ENCODE peak calls at places on chromosomes 1 and 21, in ten cellular contexts. One of them, this sample, is unnamed.

GRCh38 chr1:228846952-228847351 is 111.7 kb downstream of the RHOU start:
- DNase-seq in cardiac muscle cell: no peak
- DNase-seq in left ventricle myocardium inferior: no peak
- DNase-seq in AG04449: no peak
- DNase-seq in suprapubic skin: no peak
- DNase-seq in foreskin fibroblast: no peak
- DNase-seq in lung: no peak
- DNase-seq in tibial artery: no peak
- DNase-seq in gastrocnemius medialis: no peak
- DNase-seq in fibroblast of lung: no peak
- DNase-seq in this sample: no peak

GRCh38 chr1:157136133-157136532 is 2.1 kb downstream of the ETV3 start:
- DNase-seq in cardiac muscle cell: no peak
- DNase-seq in suprapubic skin: no peak
- DNase-seq in left ventricle myocardium inferior: no peak
- DNase-seq in fibroblast of lung: no peak
- DNase-seq in tibial artery: no peak
- DNase-seq in gastrocnemius medialis: no peak
- DNase-seq in foreskin fibroblast: no peak
- DNase-seq in lung: no peak
- DNase-seq in AG04449: no peak
- DNase-seq in this sample: no peak

GRCh38 chr1:47894718-47895393 is 102.3 kb downstream of the TRABD2B start:
- DNase-seq in gastrocnemius medialis: peak; percentile 87
- DNase-seq in tibial artery: peak; percentile 85
- DNase-seq in lung: peak; percentile 45
- DNase-seq in fibroblast of lung: no peak
- DNase-seq in AG04449: no peak
- DNase-seq in suprapubic skin: no peak
- DNase-seq in left ventricle myocardium inferior: no peak
- DNase-seq in cardiac muscle cell: peak; percentile 17
- DNase-seq in foreskin fibroblast: peak; percentile 57
- DNase-seq in this sample: no peak

GRCh38 chr1:199719156-199719842 is 308.2 kb upstream of the NR5A2 start:
- DNase-seq in cardiac muscle cell: no peak
- DNase-seq in foreskin fibroblast: no peak
- DNase-seq in suprapubic skin: no peak
- DNase-seq in gastrocnemius medialis: no peak
- DNase-seq in lung: no peak
- DNase-seq in tibial artery: no peak
- DNase-seq in AG04449: no peak
- DNase-seq in fibroblast of lung: no peak
- DNase-seq in left ventricle myocardium inferior: no peak
- DNase-seq in this sample: no peak

GRCh38 chr1:19735419-19736127 is 64.1 kb downstream of the TMCO4 start:
- DNase-seq in AG04449: peak; percentile 93
- DNase-seq in foreskin fibroblast: peak; percentile 95
- DNase-seq in suprapubic skin: peak; percentile 69
- DNase-seq in tibial artery: peak; percentile 94
- DNase-seq in lung: peak; percentile 32
- DNase-seq in fibroblast of lung: peak; percentile 98
- DNase-seq in cardiac muscle cell: peak; percentile 92
- DNase-seq in gastrocnemius medialis: peak; percentile 74
- DNase-seq in left ventricle myocardium inferior: peak; percentile 66
- DNase-seq in this sample: no peak

GRCh38 chr1:237613984-237614383 is 276.7 kb downstream of the ZP4 start:
- DNase-seq in AG04449: no peak
- DNase-seq in foreskin fibroblast: no peak
- DNase-seq in fibroblast of lung: no peak
- DNase-seq in suprapubic skin: no peak
- DNase-seq in left ventricle myocardium inferior: no peak
- DNase-seq in cardiac muscle cell: no peak
- DNase-seq in lung: no peak
- DNase-seq in gastrocnemius medialis: no peak
- DNase-seq in tibial artery: no peak
- DNase-seq in this sample: no peak

GRCh38 chr21:37071561-37072238 is 1.2 kb downstream of the PIGP start:
- DNase-seq in AG04449: no peak
- DNase-seq in lung: peak; percentile 57
- DNase-seq in suprapubic skin: peak; percentile 89
- DNase-seq in tibial artery: peak; percentile 89
- DNase-seq in gastrocnemius medialis: peak; percentile 76
- DNase-seq in foreskin fibroblast: peak; percentile 81
- DNase-seq in left ventricle myocardium inferior: peak; percentile 46
- DNase-seq in cardiac muscle cell: peak; percentile 81
- DNase-seq in fibroblast of lung: peak; percentile 89
- DNase-seq in this sample: peak; percentile 24

GRCh38 chr1:20210736-20211405 is 24.6 kb upstream of the PLA2G2C start:
- DNase-seq in lung: no peak
- DNase-seq in tibial artery: no peak
- DNase-seq in gastrocnemius medialis: no peak
- DNase-seq in suprapubic skin: no peak
- DNase-seq in left ventricle myocardium inferior: no peak
- DNase-seq in cardiac muscle cell: no peak
- DNase-seq in fibroblast of lung: no peak
- DNase-seq in AG04449: no peak
- DNase-seq in foreskin fibroblast: no peak
- DNase-seq in this sample: no peak

GRCh38 chr1:174795806-174796205 is 203.9 kb upstream of the CACYBP start:
- DNase-seq in foreskin fibroblast: no peak
- DNase-seq in lung: no peak
- DNase-seq in AG04449: no peak
- DNase-seq in cardiac muscle cell: no peak
- DNase-seq in tibial artery: no peak
- DNase-seq in fibroblast of lung: no peak
- DNase-seq in gastrocnemius medialis: no peak
- DNase-seq in suprapubic skin: no peak
- DNase-seq in left ventricle myocardium inferior: no peak
- DNase-seq in this sample: no peak

GRCh38 chr1:181179980-181180964 is 91.8 kb downstream of the IER5 start:
- DNase-seq in fibroblast of lung: peak; percentile 77
- DNase-seq in foreskin fibroblast: peak; percentile 66
- DNase-seq in AG04449: peak; percentile 24
- DNase-seq in left ventricle myocardium inferior: peak; percentile 68
- DNase-seq in cardiac muscle cell: peak; percentile 76
- DNase-seq in tibial artery: no peak
- DNase-seq in suprapubic skin: no peak
- DNase-seq in lung: no peak
- DNase-seq in gastrocnemius medialis: peak; percentile 78
- DNase-seq in this sample: peak; percentile 43

GRCh38 chr1:209497729-209498128 is 85.8 kb upstream of the CAMK1G start:
- DNase-seq in lung: no peak
- DNase-seq in tibial artery: no peak
- DNase-seq in fibroblast of lung: no peak
- DNase-seq in foreskin fibroblast: no peak
- DNase-seq in gastrocnemius medialis: no peak
- DNase-seq in left ventricle myocardium inferior: no peak
- DNase-seq in AG04449: no peak
- DNase-seq in cardiac muscle cell: no peak
- DNase-seq in suprapubic skin: no peak
- DNase-seq in this sample: peak; percentile 7

GRCh38 chr1:234770031-234770795 is 160.2 kb upstream of the IRF2BP2 start:
- DNase-seq in cardiac muscle cell: no peak
- DNase-seq in fibroblast of lung: no peak
- DNase-seq in gastrocnemius medialis: no peak
- DNase-seq in AG04449: no peak
- DNase-seq in left ventricle myocardium inferior: no peak
- DNase-seq in foreskin fibroblast: no peak
- DNase-seq in tibial artery: no peak
- DNase-seq in suprapubic skin: no peak
- DNase-seq in lung: no peak
- DNase-seq in this sample: no peak

GRCh38 chr1:3628445-3628844 is 3.6 kb downstream of the TPRG1L start:
- DNase-seq in gastrocnemius medialis: no peak
- DNase-seq in cardiac muscle cell: no peak
- DNase-seq in AG04449: no peak
- DNase-seq in lung: no peak
- DNase-seq in suprapubic skin: no peak
- DNase-seq in fibroblast of lung: no peak
- DNase-seq in foreskin fibroblast: no peak
- DNase-seq in left ventricle myocardium inferior: no peak
- DNase-seq in tibial artery: no peak
- DNase-seq in this sample: no peak

GRCh38 chr1:184074383-184074782 is 22.9 kb downstream of the TSEN15 start:
- DNase-seq in tibial artery: no peak
- DNase-seq in suprapubic skin: no peak
- DNase-seq in cardiac muscle cell: no peak
- DNase-seq in fibroblast of lung: no peak
- DNase-seq in gastrocnemius medialis: no peak
- DNase-seq in left ventricle myocardium inferior: no peak
- DNase-seq in AG04449: no peak
- DNase-seq in foreskin fibroblast: no peak
- DNase-seq in lung: no peak
- DNase-seq in this sample: no peak

GRCh38 chr1:5798904-5799303 is 193.3 kb downstream of the NPHP4 start:
- DNase-seq in suprapubic skin: no peak
- DNase-seq in AG04449: no peak
- DNase-seq in tibial artery: no peak
- DNase-seq in lung: no peak
- DNase-seq in left ventricle myocardium inferior: no peak
- DNase-seq in fibroblast of lung: no peak
- DNase-seq in gastrocnemius medialis: no peak
- DNase-seq in foreskin fibroblast: no peak
- DNase-seq in cardiac muscle cell: no peak
- DNase-seq in this sample: no peak

GRCh38 chr1:26692793-26693490 is 2.9 kb upstream of the ARID1A start:
- DNase-seq in tibial artery: peak; percentile 98
- DNase-seq in cardiac muscle cell: peak; percentile 99
- DNase-seq in suprapubic skin: peak; percentile 95
- DNase-seq in foreskin fibroblast: peak; percentile 98
- DNase-seq in lung: peak; percentile 94
- DNase-seq in left ventricle myocardium inferior: peak; percentile 93
- DNase-seq in gastrocnemius medialis: peak; percentile 97
- DNase-seq in AG04449: peak; percentile 96
- DNase-seq in fibroblast of lung: peak; percentile 99
- DNase-seq in this sample: peak; percentile 98

GRCh38 chr1:222912730-222913129 is 97.9 kb downstream of the DISP1 start:
- DNase-seq in suprapubic skin: no peak
- DNase-seq in cardiac muscle cell: no peak
- DNase-seq in AG04449: no peak
- DNase-seq in left ventricle myocardium inferior: no peak
- DNase-seq in lung: no peak
- DNase-seq in gastrocnemius medialis: no peak
- DNase-seq in tibial artery: no peak
- DNase-seq in fibroblast of lung: peak; percentile 39
- DNase-seq in foreskin fibroblast: peak; percentile 50
- DNase-seq in this sample: no peak

GRCh38 chr1:222918746-222919477 is 104.1 kb downstream of the DISP1 start:
- DNase-seq in tibial artery: no peak
- DNase-seq in fibroblast of lung: peak; percentile 27
- DNase-seq in suprapubic skin: no peak
- DNase-seq in AG04449: no peak
- DNase-seq in left ventricle myocardium inferior: no peak
- DNase-seq in cardiac muscle cell: no peak
- DNase-seq in lung: no peak
- DNase-seq in foreskin fibroblast: peak; percentile 43
- DNase-seq in gastrocnemius medialis: no peak
- DNase-seq in this sample: no peak

GRCh38 chr1:222911866-222912265 is 97.0 kb downstream of the DISP1 start:
- DNase-seq in AG04449: no peak
- DNase-seq in left ventricle myocardium inferior: no peak
- DNase-seq in foreskin fibroblast: peak; percentile 51
- DNase-seq in lung: no peak
- DNase-seq in cardiac muscle cell: no peak
- DNase-seq in fibroblast of lung: no peak
- DNase-seq in gastrocnemius medialis: no peak
- DNase-seq in suprapubic skin: no peak
- DNase-seq in tibial artery: no peak
- DNase-seq in this sample: no peak

GRCh38 chr1:222916067-222916466 is 101.2 kb downstream of the DISP1 start:
- DNase-seq in tibial artery: no peak
- DNase-seq in AG04449: no peak
- DNase-seq in suprapubic skin: no peak
- DNase-seq in fibroblast of lung: no peak
- DNase-seq in gastrocnemius medialis: no peak
- DNase-seq in foreskin fibroblast: no peak
- DNase-seq in left ventricle myocardium inferior: no peak
- DNase-seq in lung: no peak
- DNase-seq in cardiac muscle cell: no peak
- DNase-seq in this sample: no peak

GRCh38 chr1:222914861-222915632 is 100.2 kb downstream of the DISP1 start:
- DNase-seq in left ventricle myocardium inferior: no peak
- DNase-seq in cardiac muscle cell: peak; percentile 88
- DNase-seq in foreskin fibroblast: peak; percentile 83
- DNase-seq in suprapubic skin: no peak
- DNase-seq in AG04449: no peak
- DNase-seq in tibial artery: no peak
- DNase-seq in fibroblast of lung: peak; percentile 79
- DNase-seq in gastrocnemius medialis: no peak
- DNase-seq in lung: no peak
- DNase-seq in this sample: no peak
- H3K4me3 ChIP-seq in left ventricle myocardium inferior: no peak overlapping the region
- H3K4me3 ChIP-seq in cardiac muscle cell: no peak overlapping the region
- H3K4me3 ChIP-seq in foreskin fibroblast: no peak overlapping the region
- H3K4me3 ChIP-seq in suprapubic skin: no peak overlapping the region
- H3K4me3 ChIP-seq in AG04449: no peak overlapping the region
- H3K4me3 ChIP-seq in tibial artery: no peak overlapping the region
- H3K4me3 ChIP-seq in fibroblast of lung: no peak overlapping the region
- H3K4me3 ChIP-seq in gastrocnemius medialis: no peak overlapping the region
- H3K4me3 ChIP-seq in lung: no peak overlapping the region
- H3K4me3 ChIP-seq in this sample: no peak overlapping the region

GRCh38 chr1:57079454-57080157 is 113.8 kb upstream of the C8B start:
- DNase-seq in gastrocnemius medialis: no peak
- DNase-seq in foreskin fibroblast: no peak
- DNase-seq in cardiac muscle cell: no peak
- DNase-seq in suprapubic skin: no peak
- DNase-seq in lung: no peak
- DNase-seq in left ventricle myocardium inferior: no peak
- DNase-seq in tibial artery: no peak
- DNase-seq in AG04449: no peak
- DNase-seq in fibroblast of lung: no peak
- DNase-seq in this sample: no peak
- TF ChIP-seq CTCF in gastrocnemius medialis: no peak
- TF ChIP-seq CTCF in foreskin fibroblast: peak; percentile 16
- TF ChIP-seq CTCF in cardiac muscle cell: peak; percentile 16
- TF ChIP-seq CTCF in suprapubic skin: no peak
- TF ChIP-seq CTCF in lung: no peak
- TF ChIP-seq CTCF in left ventricle myocardium inferior: peak; percentile 37
- TF ChIP-seq CTCF in tibial artery: no peak
- TF ChIP-seq CTCF in AG04449: no peak
- TF ChIP-seq CTCF in fibroblast of lung: peak; percentile 5
- TF ChIP-seq CTCF in this sample: peak; percentile 36

GRCh38 chr1:9197186-9198099 is 37.1 kb upstream of the H6PD start:
- DNase-seq in gastrocnemius medialis: no peak
- DNase-seq in foreskin fibroblast: no peak
- DNase-seq in tibial artery: peak; percentile 84
- DNase-seq in cardiac muscle cell: no peak
- DNase-seq in fibroblast of lung: no peak
- DNase-seq in AG04449: no peak
- DNase-seq in lung: no peak
- DNase-seq in left ventricle myocardium inferior: no peak
- DNase-seq in suprapubic skin: no peak
- DNase-seq in this sample: no peak
- H3K4me3 ChIP-seq in gastrocnemius medialis: no peak overlapping the region
- H3K4me3 ChIP-seq in foreskin fibroblast: no peak overlapping the region
- H3K4me3 ChIP-seq in tibial artery: peak overlapping the region; percentile 46
- H3K4me3 ChIP-seq in cardiac muscle cell: no peak overlapping the region
- H3K4me3 ChIP-seq in fibroblast of lung: no peak overlapping the region
- H3K4me3 ChIP-seq in AG04449: no peak overlapping the region
- H3K4me3 ChIP-seq in lung: no peak overlapping the region
- H3K4me3 ChIP-seq in left ventricle myocardium inferior: peak overlapping the region; percentile 56
- H3K4me3 ChIP-seq in suprapubic skin: no peak overlapping the region
- H3K4me3 ChIP-seq in this sample: no peak overlapping the region

DNA sequence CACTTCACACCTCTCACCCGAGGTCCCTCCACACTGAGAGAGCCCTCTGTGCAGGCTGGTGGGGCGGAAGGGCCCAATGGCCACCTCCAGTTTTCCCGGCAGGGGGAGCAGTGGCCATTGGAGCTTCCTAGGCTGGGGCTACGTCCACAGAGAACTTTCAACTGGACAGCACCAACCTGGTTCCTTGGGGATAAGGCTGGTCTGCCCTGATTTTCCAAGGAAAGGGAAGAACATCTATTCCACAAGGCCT is 20.3 kb upstream of the LAPTM5 start:
- DNase-seq in lung: no peak
- DNase-seq in foreskin fibroblast: no peak
- DNase-seq in left ventricle myocardium inferior: no peak
- DNase-seq in cardiac muscle cell: no peak
- DNase-seq in gastrocnemius medialis: no peak
- DNase-seq in tibial artery: no peak
- DNase-seq in suprapubic skin: no peak
- DNase-seq in fibroblast of lung: no peak
- DNase-seq in AG04449: no peak
- DNase-seq in this sample: no peak
- TF ChIP-seq CTCF in lung: no peak
- TF ChIP-seq CTCF in foreskin fibroblast: peak; percentile 28
- TF ChIP-seq CTCF in left ventricle myocardium inferior: no peak
- TF ChIP-seq CTCF in cardiac muscle cell: peak; percentile 33
- TF ChIP-seq CTCF in gastrocnemius medialis: no peak
- TF ChIP-seq CTCF in tibial artery: no peak
- TF ChIP-seq CTCF in suprapubic skin: no peak
- TF ChIP-seq CTCF in fibroblast of lung: peak; percentile 23
- TF ChIP-seq CTCF in AG04449: peak; percentile 45
- TF ChIP-seq CTCF in this sample: no peak